ENCODE peak calls at places on chromosomes 6 and 20, in seven cellular contexts. J is stimulated activated CD8-positive, alpha-beta memory T cell treated with anti-CD3 and anti-CD28 coated beads, Interleukin-12 subunit alpha, Interleukin-12 subunit beta, amount 100 ng/mL, for 4 hours; S is HTR-8/SVneo; D is right cardiac atrium; I is HEK293T; X is foreskin fibroblast; V is astrocyte of the spinal cord. Z is an unnamed sample.

GRCh38 chr6:169975701-169976100 is 224.3 kb downstream of the ERMARD start:
- DNase-seq in J (no peak), S (no peak), D (no peak), I (no peak), X (no peak), V (no peak), Z (no peak)

GRCh38 chr6:17907467-17908229 is 79.8 kb downstream of the KIF13A start:
- DNase-seq in J (no peak), S (peak; percentile 81), D (peak; percentile 73), I (no peak), X (peak; percentile 99), V (peak; percentile 96), Z (no peak)

GRCh38 chr20:32672315-32672981 is 1.3 kb downstream of the C20orf203 start:
- DNase-seq in J (no peak), S (no peak), D (no peak), I (no peak), X (no peak), V (no peak), Z (no peak)

GRCh38 chr6:67265996-67266768 is 1368.9 kb upstream of the ADGRB3 start:
- DNase-seq in J (no peak), S (no peak), D (no peak), I (no peak), X (no peak), V (no peak), Z (no peak)

GRCh38 chr6:129852257-129852858 is 8.8 kb downstream of the TMEM244 start:
- DNase-seq in J (no peak), S (no peak), D (no peak), I (no peak), X (no peak), V (no peak), Z (no peak)

GRCh38 chr20:58981564-58982364 is 708 bp downstream of the NELFCD start:
- DNase-seq in J (no peak), S (peak; percentile 82), D (no peak), I (no peak), X (no peak), V (peak; percentile 21), Z (no peak)

GRCh38 chr6:159533016-159533415 is 160.0 kb downstream of the SOD2 start:
- DNase-seq in J (no peak), S (no peak), D (no peak), I (no peak), X (peak; percentile 36), V (no peak), Z (no peak)

GRCh38 chr6:30748851-30749540 is 4.6 kb upstream of the IER3 start:
- DNase-seq in J (no peak), S (no peak), D (no peak), I (no peak), X (peak; percentile 61), V (no peak), Z (no peak)

GRCh38 chr6:130796313-130796905 is 30.8 kb upstream of the SMLR1 start:
- DNase-seq in J (no peak), S (peak; percentile 18), D (no peak), I (no peak), X (peak; percentile 84), V (peak; percentile 80), Z (no peak)